ENCODE peak calls at places on chromosome 13, in six cellular contexts. X, C, F, G, A and R are unnamed samples.

GRCh38 chr13:23993439-23993980 is 96.2 kb upstream of the C1QTNF9B start:
- DNase-seq in A (no peak), G (peak), F (no peak), C (no peak), X (no peak), R (no peak)

GRCh38 chr13:106139942-106140341 is 395.5 kb downstream of the EFNB2 start:
- DNase-seq in C (no peak), F (no peak), G (no peak), A (no peak), X (no peak), R (no peak)

GRCh38 chr13:70107498-70108271 is at the start of gene ATXN8OS:
- DNase-seq in A (peak), G (peak), F (peak), X (peak), C (no peak), R (no peak)

GRCh38 chr13:76643596-76643995 is 242.6 kb downstream of the KCTD12 start:
- DNase-seq in C (no peak), X (no peak), A (no peak), G (no peak), F (no peak), R (no peak)

GRCh38 chr13:42747399-42747873 is 33.9 kb upstream of the FAM216B start:
- DNase-seq in F (peak), G (peak), C (no peak), A (no peak), X (no peak), R (no peak)

GRCh38 chr13:58792854-58793253 is 1161.3 kb downstream of the PCDH17 start:
- DNase-seq in X (no peak), C (no peak), G (no peak), A (no peak), F (no peak), R (no peak)

GRCh38 chr13:23159587-23160240 is 21.1 kb upstream of the SGCG start:
- DNase-seq in C (no peak), X (peak), F (no peak), G (no peak), A (peak), R (no peak)

GRCh38 chr13:25174304-25174703 is 2.2 kb upstream of the AMER2 start:
- DNase-seq in C (no peak), G (no peak), A (no peak), F (no peak), X (no peak), R (no peak)

GRCh38 chr13:27979765-27980279 is 8.7 kb downstream of the URAD start:
- DNase-seq in C (no peak), X (no peak), G (no peak), F (no peak), A (no peak), R (no peak)

GRCh38 chr13:22594041-22594440 is 586.7 kb upstream of the SGCG start:
- DNase-seq in G (no peak), A (no peak), F (no peak), X (no peak), C (no peak), R (no peak)

GRCh38 chr13:18628428-18628827 is 553.2 kb downstream of the TUBA3C start:
- DNase-seq in G (no peak), F (no peak), X (no peak), A (no peak), C (no peak), R (no peak)